ENCODE peak calls at places on chromosome 19, in six cellular contexts. One of them, this sample, is unnamed.

GRCh38 chr19:18299654-18300053 is 18.2 kb upstream of the JUND start:
- DNase-seq in astrocyte: no peak
- DNase-seq in psoas muscle: no peak
- DNase-seq in suprapubic skin: no peak
- DNase-seq in upper lobe of right lung: no peak
- DNase-seq in body of pancreas: no peak
- DNase-seq in this sample: no peak

GRCh38 chr19:7830272-7830771 is 304 bp downstream of the EVI5L start:
- DNase-seq in body of pancreas: no peak
- DNase-seq in psoas muscle: peak; percentile 68
- DNase-seq in astrocyte: no peak
- DNase-seq in suprapubic skin: no peak
- DNase-seq in upper lobe of right lung: peak; percentile 70
- DNase-seq in this sample: no peak

GRCh38 chr19:39479916-39480315 is 722 bp upstream of the TIMM50 start:
- DNase-seq in suprapubic skin: no peak
- DNase-seq in body of pancreas: no peak
- DNase-seq in astrocyte: no peak
- DNase-seq in psoas muscle: no peak
- DNase-seq in upper lobe of right lung: no peak
- DNase-seq in this sample: peak; percentile 22

GRCh38 chr19:58571575-58571947 is 1.6 kb downstream of the MZF1 start:
- DNase-seq in body of pancreas: no peak
- DNase-seq in upper lobe of right lung: peak; percentile 41
- DNase-seq in psoas muscle: no peak
- DNase-seq in suprapubic skin: peak; percentile 49
- DNase-seq in astrocyte: no peak
- DNase-seq in this sample: no peak

GRCh38 chr19:46256855-46257254 is 27.3 kb downstream of the IGFL1 start:
- DNase-seq in upper lobe of right lung: no peak
- DNase-seq in psoas muscle: no peak
- DNase-seq in body of pancreas: no peak
- DNase-seq in suprapubic skin: no peak
- DNase-seq in astrocyte: no peak
- DNase-seq in this sample: no peak

GRCh38 chr19:37987356-37988332 is 80.6 kb downstream of the SIPA1L3 start:
- DNase-seq in suprapubic skin: no peak
- DNase-seq in psoas muscle: no peak
- DNase-seq in upper lobe of right lung: no peak
- DNase-seq in astrocyte: no peak
- DNase-seq in body of pancreas: no peak
- DNase-seq in this sample: peak; percentile 64

GRCh38 chr19:30625947-30626346 is 253.8 kb downstream of the ZNF536 start:
- DNase-seq in psoas muscle: no peak
- DNase-seq in astrocyte: no peak
- DNase-seq in upper lobe of right lung: no peak
- DNase-seq in body of pancreas: no peak
- DNase-seq in suprapubic skin: no peak
- DNase-seq in this sample: no peak

GRCh38 chr19:40613669-40614594 is 12.8 kb downstream of the LTBP4 start:
- DNase-seq in body of pancreas: peak; percentile 75
- DNase-seq in psoas muscle: peak; percentile 80
- DNase-seq in upper lobe of right lung: peak; percentile 92
- DNase-seq in astrocyte: peak; percentile 81
- DNase-seq in suprapubic skin: peak; percentile 91
- DNase-seq in this sample: peak; percentile 91

GRCh38 chr19:34667349-34668076 is 9.4 kb downstream of the SCGB2B2 start:
- DNase-seq in upper lobe of right lung: peak; percentile 75
- DNase-seq in suprapubic skin: no peak
- DNase-seq in body of pancreas: no peak
- DNase-seq in psoas muscle: no peak
- DNase-seq in astrocyte: peak; percentile 3
- DNase-seq in this sample: peak; percentile 12

GRCh38 chr19:30406220-30406944 is 34.2 kb downstream of the ZNF536 start:
- DNase-seq in astrocyte: no peak
- DNase-seq in upper lobe of right lung: no peak
- DNase-seq in suprapubic skin: no peak
- DNase-seq in psoas muscle: no peak
- DNase-seq in body of pancreas: peak; percentile 16
- DNase-seq in this sample: no peak

DNA sequence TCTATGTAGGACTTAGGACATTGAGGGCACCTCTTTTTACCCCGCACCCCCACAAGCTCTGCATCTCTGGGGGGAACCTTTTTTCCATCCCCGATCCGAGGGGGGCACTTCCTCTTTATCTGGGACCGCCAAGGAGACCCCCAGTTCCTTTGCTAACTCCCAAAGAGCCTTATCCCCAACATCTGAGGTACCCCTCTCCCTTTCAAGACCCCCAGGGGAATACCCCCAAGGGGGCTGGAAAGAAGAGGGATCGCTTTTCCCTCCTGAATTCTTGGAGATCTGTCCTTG is 1.1 kb downstream of the TNFSF9 start:
- DNase-seq in suprapubic skin: no peak
- DNase-seq in body of pancreas: no peak
- DNase-seq in astrocyte: no peak
- DNase-seq in upper lobe of right lung: no peak
- DNase-seq in psoas muscle: no peak
- DNase-seq in this sample: peak; percentile 40
- H3K27ac ChIP-seq in suprapubic skin: no peak overlapping the region
- H3K27ac ChIP-seq in body of pancreas: no peak overlapping the region
- H3K27ac ChIP-seq in astrocyte: no peak overlapping the region
- H3K27ac ChIP-seq in upper lobe of right lung: no peak overlapping the region
- H3K27ac ChIP-seq in psoas muscle: no peak overlapping the region
- H3K27ac ChIP-seq in this sample: peak overlapping the region; percentile 91

DNA sequence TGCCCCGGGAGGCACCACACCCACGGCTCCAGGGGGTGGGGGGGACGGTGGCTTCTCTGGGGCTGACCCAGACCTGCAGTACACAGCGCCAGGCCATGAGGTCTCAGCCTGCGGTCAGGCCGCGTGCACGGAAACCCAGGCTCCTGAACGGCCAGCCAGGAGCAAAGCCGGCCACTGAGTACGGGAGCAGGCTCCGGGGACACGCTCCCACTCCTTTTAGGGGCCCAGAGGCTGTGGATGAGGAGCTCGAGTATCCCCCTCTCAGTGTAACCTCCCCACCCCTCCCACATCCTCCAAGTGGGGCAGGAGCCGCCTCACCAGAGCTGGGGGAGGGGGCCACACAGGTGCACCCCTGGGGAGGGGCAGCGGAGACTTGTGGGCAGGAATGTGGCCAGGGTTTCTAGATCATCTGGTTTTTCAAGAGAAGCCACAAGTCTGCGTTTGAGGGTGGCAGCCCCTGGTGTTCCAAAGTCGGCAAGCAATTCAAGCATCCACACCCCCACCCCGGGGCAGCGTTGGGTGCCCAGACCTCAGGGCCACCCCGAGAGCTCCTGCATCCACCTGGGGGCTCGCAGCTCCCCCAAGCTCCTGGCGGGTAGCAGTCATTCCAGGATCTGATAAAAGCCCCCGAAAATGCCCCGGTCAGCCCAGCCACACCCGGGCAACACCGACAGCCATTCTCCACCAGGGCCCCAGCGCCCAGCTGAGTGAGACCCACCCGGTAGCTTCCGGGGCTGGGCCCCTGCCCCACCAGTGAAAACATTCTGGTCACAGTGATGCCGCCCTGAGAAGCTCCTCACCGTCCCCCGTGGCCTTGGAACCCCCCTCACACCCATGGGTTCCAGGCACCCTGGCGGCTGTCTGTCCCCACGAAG is 6.1 kb downstream of the SBNO2 start:
- DNase-seq in body of pancreas: no peak
- DNase-seq in astrocyte: no peak
- DNase-seq in suprapubic skin: peak; percentile 70
- DNase-seq in psoas muscle: peak; percentile 48
- DNase-seq in upper lobe of right lung: peak; percentile 65
- DNase-seq in this sample: no peak
- H3K27ac ChIP-seq in body of pancreas: peak overlapping the region; percentile 84
- H3K27ac ChIP-seq in astrocyte: peak overlapping the region; percentile 70
- H3K27ac ChIP-seq in suprapubic skin: peak overlapping the region; percentile 98
- H3K27ac ChIP-seq in psoas muscle: peak overlapping the region; percentile 9
- H3K27ac ChIP-seq in upper lobe of right lung: peak overlapping the region; percentile 78
- H3K27ac ChIP-seq in this sample: no peak overlapping the region

GRCh38 chr19:2170219-2170618 is 6.5 kb downstream of the DOT1L start:
- DNase-seq in upper lobe of right lung: no peak
- DNase-seq in psoas muscle: no peak
- DNase-seq in suprapubic skin: no peak
- DNase-seq in astrocyte: no peak
- DNase-seq in body of pancreas: no peak
- DNase-seq in this sample: no peak

GRCh38 chr19:2170987-2171348 is 7.2 kb downstream of the DOT1L start:
- DNase-seq in body of pancreas: no peak
- DNase-seq in suprapubic skin: no peak
- DNase-seq in psoas muscle: no peak
- DNase-seq in astrocyte: no peak
- DNase-seq in upper lobe of right lung: no peak
- DNase-seq in this sample: no peak

GRCh38 chr19:2168619-2169424 is 5.1 kb downstream of the DOT1L start:
- DNase-seq in astrocyte: peak; percentile 96
- DNase-seq in body of pancreas: peak; percentile 99
- DNase-seq in suprapubic skin: peak; percentile 98
- DNase-seq in upper lobe of right lung: peak; percentile 99
- DNase-seq in psoas muscle: peak; percentile 99
- DNase-seq in this sample: no peak

GRCh38 chr19:2166741-2167738 is 3.3 kb downstream of the DOT1L start:
- DNase-seq in suprapubic skin: peak; percentile 87
- DNase-seq in astrocyte: peak; percentile 62
- DNase-seq in body of pancreas: peak; percentile 89
- DNase-seq in upper lobe of right lung: peak; percentile 94
- DNase-seq in psoas muscle: peak; percentile 92
- DNase-seq in this sample: no peak

GRCh38 chr19:2167896-2168618 is 4.3 kb downstream of the DOT1L start:
- DNase-seq in psoas muscle: peak; percentile 83
- DNase-seq in suprapubic skin: no peak
- DNase-seq in body of pancreas: peak; percentile 81
- DNase-seq in astrocyte: peak; percentile 41
- DNase-seq in upper lobe of right lung: peak; percentile 87
- DNase-seq in this sample: peak; percentile 21
- H3K27ac ChIP-seq in psoas muscle: peak overlapping the region; percentile 90
- H3K27ac ChIP-seq in suprapubic skin: peak overlapping the region; percentile 94
- H3K27ac ChIP-seq in body of pancreas: peak overlapping the region; percentile 96
- H3K27ac ChIP-seq in astrocyte: peak overlapping the region; percentile 91
- H3K27ac ChIP-seq in upper lobe of right lung: peak overlapping the region; percentile 96
- H3K27ac ChIP-seq in this sample: no peak overlapping the region

DNA sequence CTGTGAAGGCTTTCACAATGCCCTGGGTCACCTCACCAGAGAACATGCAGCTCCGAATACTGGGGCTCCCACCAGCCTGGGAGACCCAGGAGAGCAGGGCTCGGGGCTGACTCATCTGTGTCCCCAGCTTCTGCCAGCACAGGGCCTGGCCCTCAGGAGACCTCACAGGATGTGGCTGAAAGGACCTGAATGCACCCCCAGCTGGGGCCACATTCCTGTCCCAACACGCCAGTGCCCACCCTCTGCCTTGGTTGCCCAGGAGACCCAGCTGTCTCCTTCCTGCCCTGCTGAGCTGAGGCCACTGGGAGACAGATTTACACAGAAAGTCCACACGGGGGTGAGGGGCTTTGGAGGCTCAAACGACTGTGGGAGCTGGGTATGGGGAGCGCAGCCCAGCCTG is 11.9 kb downstream of the BCAT2 start:
- DNase-seq in body of pancreas: no peak
- DNase-seq in psoas muscle: no peak
- DNase-seq in suprapubic skin: no peak
- DNase-seq in astrocyte: no peak
- DNase-seq in upper lobe of right lung: no peak
- DNase-seq in this sample: no peak
- H3K27ac ChIP-seq in body of pancreas: no peak overlapping the region
- H3K27ac ChIP-seq in psoas muscle: no peak overlapping the region
- H3K27ac ChIP-seq in suprapubic skin: no peak overlapping the region
- H3K27ac ChIP-seq in astrocyte: peak overlapping the region; percentile 19
- H3K27ac ChIP-seq in upper lobe of right lung: no peak overlapping the region
- H3K27ac ChIP-seq in this sample: no peak overlapping the region